ENCODE peak calls at places on chromosome 14, in seven cellular contexts. E is substantia nigra, N is posterior vena cava, P is GM10248, R is RPMI7951, W is progenitor cell of endocrine pancreas, J is GM04504. C is an unnamed sample.

GRCh38 chr14:99271951-99272668 is at the start of gene BCL11B:
- DNase-seq in E (no peak), N (peak), P (peak), R (peak), W (peak), J (peak), C (peak)

GRCh38 chr14:85528080-85528881 is 1.7 kb upstream of the FLRT2 start:
- DNase-seq in E (no peak), N (no peak), P (no peak), R (peak), W (no peak), J (peak), C (peak)

GRCh38 chr14:80055912-80056801 is 155.1 kb downstream of the DIO2 start:
- DNase-seq in E (peak), N (no peak), P (peak), R (peak), W (peak), J (peak), C (peak)

GRCh38 chr14:30214456-30215090 is 286.9 kb upstream of the PRKD1 start:
- DNase-seq in E (peak), N (no peak), P (peak), R (peak), W (no peak), J (no peak), C (peak)

GRCh38 chr14:96260341-96260821 is 4.4 kb downstream of the BDKRB1 start:
- DNase-seq in E (no peak), N (no peak), P (no peak), R (peak), W (no peak), J (peak), C (peak)

GRCh38 chr14:52265248-52265647 is 2.2 kb upstream of the PTGDR start:
- DNase-seq in E (no peak), N (no peak), P (no peak), R (no peak), W (no peak), J (no peak), C (no peak)

GRCh38 chr14:77556946-77557345 is 58.3 kb upstream of the ISM2 start:
- DNase-seq in E (no peak), N (no peak), P (no peak), R (no peak), W (no peak), J (no peak), C (no peak)

GRCh38 chr14:67622675-67623074 is 3.0 kb downstream of the ARG2 start:
- DNase-seq in E (peak), N (no peak), P (no peak), R (peak), W (no peak), J (peak), C (peak)

GRCh38 chr14:95452890-95453712 is 63.3 kb downstream of the SYNE3 start:
- DNase-seq in E (no peak), N (no peak), P (no peak), R (no peak), W (no peak), J (no peak), C (no peak)

GRCh38 chr14:66315548-66315947 is 170.6 kb upstream of the CCDC196 start:
- DNase-seq in E (no peak), N (no peak), P (no peak), R (no peak), W (no peak), J (no peak), C (no peak)

GRCh38 chr14:85195872-85196477 is 334.0 kb upstream of the FLRT2 start:
- DNase-seq in E (no peak), N (no peak), P (no peak), R (no peak), W (no peak), J (no peak), C (peak)

GRCh38 chr14:76329150-76329881 is 46.6 kb upstream of the ESRRB start:
- DNase-seq in E (no peak), N (peak), P (no peak), R (no peak), W (no peak), J (no peak), C (no peak)

GRCh38 chr14:80387563-80387981 is 176.3 kb upstream of the DIO2 start:
- DNase-seq in E (peak), N (no peak), P (no peak), R (peak), W (no peak), J (no peak), C (no peak)

GRCh38 chr14:23562822-23563472 is 4.6 kb downstream of the AP1G2 start:
- DNase-seq in E (peak), N (peak), P (peak), R (peak), W (peak), J (no peak), C (peak)

GRCh38 chr14:97704316-97704715 is 907.1 kb downstream of the VRK1 start:
- DNase-seq in E (no peak), N (no peak), P (no peak), R (no peak), W (no peak), J (no peak), C (no peak)

GRCh38 chr14:47149326-47149725 is 497.7 kb upstream of the RPL10L start:
- DNase-seq in E (no peak), N (no peak), P (no peak), R (no peak), W (no peak), J (no peak), C (no peak)

GRCh38 chr14:72387727-72388126 is 455.5 kb downstream of the RGS6 start:
- DNase-seq in E (no peak), N (no peak), P (no peak), R (no peak), W (no peak), J (no peak), C (no peak)

GRCh38 chr14:50560929-50561280 is 960 bp downstream of the ATL1 start:
- DNase-seq in E (peak), N (peak), P (peak), R (peak), W (peak), J (no peak), C (peak)

GRCh38 chr14:68210729-68211299 is 391.2 kb downstream of the RAD51B start:
- DNase-seq in E (no peak), N (no peak), P (peak), R (peak), W (no peak), J (peak), C (peak)

GRCh38 chr14:92144708-92145107 is 22.9 kb downstream of the CPSF2 start:
- DNase-seq in E (no peak), N (no peak), P (no peak), R (no peak), W (no peak), J (no peak), C (peak)

GRCh38 chr14:59428581-59429012 is 36.6 kb downstream of the GPR135 start:
- DNase-seq in E (no peak), N (no peak), P (no peak), R (no peak), W (no peak), J (peak), C (peak)

GRCh38 chr14:104855532-104856090 is 9.5 kb upstream of the CEP170B start:
- DNase-seq in E (no peak), N (peak), P (no peak), R (no peak), W (no peak), J (no peak), C (no peak)

GRCh38 chr14:48274826-48275225 is 599.4 kb upstream of the MDGA2 start:
- DNase-seq in E (no peak), N (no peak), P (no peak), R (peak), W (no peak), J (no peak), C (no peak)

GRCh38 chr14:43651185-43651787 is 855.8 kb downstream of the FSCB start:
- DNase-seq in E (no peak), N (no peak), P (no peak), R (no peak), W (no peak), J (no peak), C (no peak)

GRCh38 chr14:28097585-28097984 is 669.0 kb upstream of the FOXG1 start:
- DNase-seq in E (no peak), N (no peak), P (no peak), R (no peak), W (no peak), J (no peak), C (no peak)

GRCh38 chr14:75363156-75363555 is 64.7 kb upstream of the JDP2 start:
- DNase-seq in E (no peak), N (no peak), P (no peak), R (no peak), W (no peak), J (no peak), C (no peak)

GRCh38 chr14:66403183-66403582 is 83.0 kb upstream of the CCDC196 start:
- DNase-seq in E (no peak), N (no peak), P (peak), R (peak), W (no peak), J (no peak), C (peak)